ENCODE peak calls at places on chromosomes 6 and 20, in five cellular contexts. Q, N, R, C and D are unnamed samples.

GRCh38 chr20:17709361-17710293 is 9.9 kb downstream of the BANF2 start:
- DNase-seq in Q (no peak), R (no peak), N (no peak), C (no peak), D (no peak)

GRCh38 chr20:23622839-23623343 is 14.9 kb downstream of the CST3 start:
- DNase-seq in R (peak), C (no peak), N (peak), Q (peak), D (peak)

GRCh38 chr6:25137497-25137896 is 141.7 kb upstream of the CARMIL1 start:
- DNase-seq in Q (no peak), C (no peak), N (no peak), R (no peak), D (no peak)

GRCh38 chr6:169654590-169655391 is 47.0 kb downstream of the WDR27 start:
- DNase-seq in N (peak), R (peak), Q (peak), C (no peak), D (peak)

GRCh38 chr6:88166493-88166900 is 350 bp upstream of the CNR1 start:
- DNase-seq in Q (no peak), R (no peak), N (peak), C (no peak), D (no peak)

GRCh38 chr20:955111-955510 is 39.0 kb upstream of the ANGPT4 start:
- DNase-seq in R (no peak), N (no peak), Q (no peak), C (no peak), D (no peak)

GRCh38 chr20:34549291-34549928 is 9.1 kb upstream of the MAP1LC3A start:
- DNase-seq in N (no peak), R (no peak), C (no peak), Q (no peak), D (no peak)

GRCh38 chr20:34971873-34972235 is 16.2 kb downstream of the MYH7B start:
- DNase-seq in Q (no peak), C (no peak), R (no peak), N (no peak), D (no peak)

GRCh38 chr6:130625825-130626500 is 201.2 kb upstream of the SMLR1 start:
- DNase-seq in R (no peak), N (no peak), C (no peak), Q (no peak), D (no peak)

GRCh38 chr20:32807706-32808105 is 12.0 kb upstream of the MAPRE1 start:
- DNase-seq in Q (no peak), C (no peak), R (no peak), N (no peak), D (no peak)

GRCh38 chr20:63652192-63652980 is 838 bp downstream of the STMN3 start:
- DNase-seq in N (no peak), C (no peak), R (no peak), Q (no peak), D (no peak)

GRCh38 chr6:96499781-96500180 is 21.8 kb upstream of the UFL1 start:
- DNase-seq in N (no peak), C (no peak), R (no peak), Q (no peak), D (no peak)

GRCh38 chr6:126267621-126268020 is 72.3 kb upstream of the CENPW start:
- DNase-seq in C (no peak), R (no peak), N (no peak), Q (no peak), D (no peak)

GRCh38 chr6:19865178-19865577 is 28.0 kb downstream of the ID4 start:
- DNase-seq in C (no peak), Q (no peak), N (no peak), R (no peak), D (no peak)

GRCh38 chr6:3239110-3239830 is 11.8 kb upstream of the TUBB2B start:
- DNase-seq in R (no peak), C (no peak), N (no peak), Q (no peak), D (no peak)
- TF ChIP-seq CTCF in R (no peak), C (no peak), N (peak), Q (no peak), D (peak)

GRCh38 chr6:167047554-167047953 is 48.4 kb downstream of the CEP43 start:
- DNase-seq in Q (peak), N (no peak), C (peak), R (no peak), D (peak)

GRCh38 chr6:167044696-167045095 is 45.5 kb downstream of the CEP43 start:
- DNase-seq in Q (no peak), C (no peak), R (no peak), N (no peak), D (no peak)

GRCh38 chr6:167049275-167049674 is 50.1 kb downstream of the CEP43 start:
- DNase-seq in R (no peak), N (no peak), Q (no peak), C (no peak), D (no peak)

GRCh38 chr6:167046861-167047495 is 47.8 kb downstream of the CEP43 start:
- DNase-seq in R (no peak), C (no peak), N (no peak), Q (no peak), D (no peak)

GRCh38 chr6:167045828-167046580 is 46.8 kb downstream of the CEP43 start:
- DNase-seq in N (no peak), C (peak), Q (no peak), R (no peak), D (no peak)
- TF ChIP-seq CTCF in N (peak), C (peak), Q (no peak), R (no peak), D (peak)

GRCh38 chr20:50931048-50931305 is 260 bp downstream of the ADNP start:
- DNase-seq in Q (no peak), C (no peak), R (no peak), N (no peak), D (no peak)
- TF ChIP-seq CTCF in Q (no peak), C (no peak), R (no peak), N (no peak), D (no peak)

DNA sequence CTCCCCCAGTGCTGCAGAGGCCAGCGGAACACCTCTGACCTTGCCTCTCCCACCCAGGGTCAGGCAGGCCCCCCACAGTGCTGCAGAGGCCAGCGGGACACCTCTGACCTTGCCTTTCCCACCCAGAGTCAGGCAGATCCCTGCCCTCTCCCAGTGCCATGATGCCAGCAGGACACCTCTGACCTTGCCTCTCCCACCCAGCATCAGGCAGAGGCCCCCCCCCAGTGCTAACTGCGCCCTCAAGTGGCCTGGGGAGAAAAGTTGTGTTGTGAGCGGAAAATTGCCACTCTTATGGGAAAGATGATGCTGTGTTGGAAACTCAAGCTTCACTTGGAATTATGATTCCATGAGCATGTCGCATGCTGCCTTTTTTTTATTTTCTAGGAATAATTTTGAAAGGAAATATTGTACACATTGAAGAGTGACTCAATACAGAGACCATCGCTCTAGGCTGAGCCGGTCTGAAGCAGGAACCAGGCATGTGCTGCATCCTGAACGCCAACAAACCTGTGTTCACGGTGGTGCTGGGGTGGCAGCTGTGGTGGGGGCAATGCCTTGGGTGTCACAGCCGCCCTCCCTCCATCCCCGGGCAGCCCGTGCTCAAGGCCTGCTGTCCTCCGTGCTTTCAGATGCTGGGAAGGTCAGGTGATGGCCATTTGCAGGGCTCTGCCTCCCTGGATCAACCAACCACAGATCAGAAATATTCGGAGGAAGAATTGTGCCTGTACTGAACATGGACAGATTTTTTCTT is 98.6 kb downstream of the CDH4 start:
- DNase-seq in C (no peak), R (no peak), Q (no peak), N (no peak), D (no peak)
- TF ChIP-seq CTCF in C (no peak), R (no peak), Q (no peak), N (no peak), D (no peak)

DNA sequence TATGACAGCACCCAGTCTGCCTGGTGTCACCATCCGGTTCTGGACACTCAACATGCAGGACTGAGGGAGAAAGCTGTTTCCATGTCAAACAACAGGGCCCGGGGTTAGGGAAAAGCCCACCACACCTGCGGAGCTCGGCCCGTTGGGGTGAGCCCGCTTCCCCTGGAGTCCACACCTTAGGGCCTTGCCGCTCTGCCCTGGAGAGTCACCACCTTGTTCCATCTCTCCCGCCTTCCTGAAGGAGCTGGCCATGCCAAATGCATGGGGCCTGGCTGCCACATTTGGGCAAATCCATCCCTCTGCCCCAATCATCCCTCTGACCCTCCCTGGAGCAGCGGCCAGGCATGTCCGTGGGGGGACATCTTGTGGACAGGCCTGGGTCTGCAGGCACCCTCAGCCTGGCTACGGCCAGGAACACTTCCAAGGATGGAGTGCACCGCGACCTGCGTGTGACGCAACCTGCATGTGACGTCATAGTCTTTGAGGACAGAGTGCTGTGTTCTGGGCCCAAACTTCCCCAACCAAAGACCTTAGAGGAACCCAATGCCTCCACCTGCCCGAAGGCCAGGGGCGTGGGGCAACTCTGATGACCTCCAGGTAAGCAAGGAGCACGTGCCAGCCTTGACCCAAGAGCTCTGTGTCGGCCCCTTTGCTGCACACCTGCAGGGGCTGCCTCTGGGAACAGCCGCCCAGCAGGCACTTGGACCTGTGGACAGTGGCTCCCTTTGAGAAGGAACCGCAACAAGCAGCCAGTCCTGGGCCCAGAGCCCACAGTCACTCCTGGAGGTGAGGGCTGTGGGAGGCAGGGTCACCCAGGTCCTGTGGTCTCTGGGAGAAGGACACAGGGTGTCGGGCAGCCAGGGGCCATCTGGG is 1.7 kb downstream of the CABLES2 start:
- DNase-seq in C (peak), N (peak), Q (no peak), R (peak), D (peak)
- TF ChIP-seq CTCF in C (no peak), N (peak), Q (no peak), R (peak), D (no peak)

GRCh38 chr6:95279641-95280040 is 297.7 kb upstream of the MANEA start:
- DNase-seq in Q (no peak), N (no peak), C (no peak), R (no peak), D (no peak)

DNA sequence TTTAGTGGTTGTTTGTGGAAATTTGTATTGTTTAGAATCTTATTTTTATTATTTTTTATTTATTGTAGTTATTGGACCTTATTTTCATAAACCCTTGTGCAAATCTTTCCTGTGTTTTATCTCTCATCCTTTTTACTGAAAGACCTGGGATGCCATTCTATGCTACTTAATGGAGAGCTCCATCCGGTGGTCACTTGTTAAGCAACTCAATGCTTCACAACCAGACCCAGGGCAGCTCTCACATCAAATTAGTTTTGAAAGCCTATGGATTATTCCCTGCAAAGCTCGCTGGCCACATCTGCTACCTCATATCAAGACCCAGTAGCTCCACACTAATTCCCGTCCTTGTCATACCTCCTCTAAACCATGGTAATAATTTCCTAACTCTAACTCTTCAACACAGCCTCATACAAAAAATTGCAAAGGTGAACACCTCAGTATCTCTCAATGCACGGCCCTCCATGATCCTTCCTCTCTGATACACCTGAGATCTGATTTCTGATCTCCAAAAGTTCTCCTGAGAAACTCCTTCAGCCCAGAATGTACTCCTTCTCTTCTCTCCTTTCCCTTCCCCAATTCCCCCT is 296.6 kb upstream of the MANEA start:
- DNase-seq in C (no peak), Q (no peak), N (no peak), R (peak), D (no peak)
- TF ChIP-seq CTCF in C (no peak), Q (no peak), N (peak), R (no peak), D (no peak)

DNA sequence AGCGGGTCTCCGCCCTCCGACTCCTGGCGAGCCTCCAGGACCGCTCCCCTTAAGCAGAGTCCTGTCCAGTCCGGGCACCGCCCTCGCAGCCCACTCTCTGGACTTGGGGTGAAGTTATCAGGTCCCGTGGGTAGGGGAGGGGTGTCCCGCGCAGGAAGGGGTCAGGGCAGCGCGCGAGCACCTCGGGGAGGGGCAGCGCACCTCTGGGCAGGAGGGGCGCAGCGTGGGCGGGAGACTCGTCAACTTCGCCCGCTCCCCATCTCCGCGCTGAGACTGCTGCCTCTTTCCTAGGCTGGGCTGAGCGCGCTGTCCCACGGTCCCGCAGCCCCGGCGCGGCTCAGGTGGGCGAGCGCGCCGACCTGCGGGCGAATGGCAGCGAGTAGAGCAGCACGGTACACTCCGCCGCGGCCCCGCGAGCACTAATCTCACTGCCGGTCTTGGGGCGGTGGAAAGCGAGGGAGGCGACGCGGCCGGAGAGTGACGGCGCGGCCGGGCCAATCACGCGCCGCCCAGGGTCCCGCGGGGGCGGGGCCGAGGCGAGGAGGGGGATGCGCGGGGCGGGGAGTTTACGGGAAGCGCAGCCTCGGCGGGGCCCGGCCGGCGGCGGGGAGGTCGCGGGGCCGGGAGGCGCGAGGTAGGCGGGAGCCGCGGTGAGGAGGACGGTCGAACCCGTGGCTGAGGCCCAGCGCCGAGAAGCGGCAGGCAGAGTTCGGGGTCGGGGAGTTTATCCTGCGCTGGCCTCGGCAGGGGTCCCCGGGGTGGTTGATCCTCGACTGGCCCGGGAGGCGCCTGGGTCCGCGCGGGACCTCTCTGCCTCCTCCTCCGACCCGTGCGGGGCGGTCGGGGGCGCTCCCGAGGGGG is at the start of gene MAN1A1:
- DNase-seq in N (peak), Q (peak), R (peak), C (peak), D (peak)
- TF ChIP-seq CTCF in N (no peak), Q (no peak), R (no peak), C (no peak), D (no peak)

DNA sequence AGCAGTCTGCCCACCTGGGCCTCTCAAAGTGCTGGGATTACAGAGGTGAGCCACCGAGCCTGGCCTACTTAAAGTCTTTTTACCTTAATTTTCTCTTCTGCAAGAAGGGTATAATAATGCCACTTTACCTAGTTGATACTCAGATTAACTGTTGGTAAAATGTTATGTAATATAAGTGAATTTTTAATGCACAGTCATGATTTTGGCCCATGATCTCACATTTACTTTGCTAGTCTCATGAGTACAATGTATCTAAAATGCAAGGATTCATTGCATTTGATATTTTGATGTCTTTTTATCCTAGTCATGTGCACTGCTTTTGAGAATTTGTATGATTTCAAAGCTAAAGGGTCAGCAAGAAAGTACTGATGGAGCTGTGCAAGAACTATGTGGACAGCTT is 13.1 kb downstream of the DNAH8 start:
- DNase-seq in N (no peak), C (no peak), R (no peak), Q (no peak), D (no peak)
- TF ChIP-seq CTCF in N (no peak), C (no peak), R (no peak), Q (no peak), D (no peak)

GRCh38 chr20:55194947-55195346 is 719.6 kb downstream of the DOK5 start:
- DNase-seq in R (no peak), C (no peak), N (no peak), Q (no peak), D (no peak)
- TF ChIP-seq CTCF in R (no peak), C (no peak), N (no peak), Q (no peak), D (no peak)

DNA sequence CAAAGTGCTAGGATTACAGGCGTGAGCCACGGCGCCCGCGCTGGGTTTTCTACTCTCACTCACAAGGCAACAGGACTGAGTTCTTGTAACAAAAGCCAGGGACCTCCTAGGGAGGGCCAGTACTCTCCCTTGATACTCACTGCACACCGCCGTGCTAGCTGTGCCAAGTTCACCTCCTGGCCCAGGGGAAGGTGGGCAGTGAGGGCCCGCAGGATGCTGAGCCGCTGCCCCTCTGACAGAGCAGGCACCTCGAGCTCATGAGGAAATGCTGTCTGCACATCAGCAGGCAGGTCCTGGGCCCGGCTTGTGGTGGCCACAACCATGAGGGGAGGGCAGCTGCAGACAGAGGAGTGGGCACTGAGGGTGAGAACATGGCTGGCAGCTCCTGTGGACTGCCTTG is 6.7 kb downstream of the GNMT start:
- DNase-seq in Q (no peak), N (no peak), R (no peak), C (no peak), D (no peak)
- TF ChIP-seq CTCF in Q (no peak), N (no peak), R (no peak), C (no peak), D (no peak)